ENCODE peak calls at places on chromosomes 4 and X, in four cellular contexts. O, W, T and Z are unnamed samples.

GRCh38 chr4:84778041-84778440 is 188.4 kb downstream of the WDFY3 start:
- DNase-seq in W (peak; percentile 12), T (no peak), O (no peak), Z (no peak)

GRCh38 chr4:8679032-8679431 is 86.5 kb downstream of the CPZ start:
- DNase-seq in O (no peak), T (no peak), W (no peak), Z (no peak)

GRCh38 chr4:158750379-158750778 is 18.4 kb upstream of the FNIP2 start:
- DNase-seq in T (no peak), W (peak; percentile 55), O (no peak), Z (peak; percentile 81)

GRCh38 chr4:106314960-106315359 is 1.0 kb downstream of the TBCK start:
- DNase-seq in W (no peak), O (no peak), T (no peak), Z (no peak)

GRCh38 chr4:123396294-123397275 is at the start of gene SPRY1:
- DNase-seq in O (peak; percentile 95), T (peak; percentile 80), W (peak; percentile 90), Z (peak; percentile 71)

GRCh38 chr4:14280567-14280966 is 653.0 kb upstream of the BOD1L1 start:
- DNase-seq in O (no peak), W (no peak), T (no peak), Z (no peak)

GRCh38 chr4:145083891-145084640 is 13.9 kb downstream of the ANAPC10 start:
- DNase-seq in T (no peak), O (no peak), W (peak; percentile 16), Z (no peak)

GRCh38 chr4:66178901-66179300 is 508.6 kb upstream of the EPHA5 start:
- DNase-seq in O (no peak), W (peak; percentile 0), T (no peak), Z (no peak)

GRCh38 chr4:105859233-105859632 is 36.0 kb upstream of the NPNT start:
- DNase-seq in W (peak; percentile 77), T (no peak), O (no peak), Z (peak; percentile 65)

GRCh38 chr4:164956766-164957643 is 20.5 kb downstream of the TRIM61 start:
- DNase-seq in W (peak; percentile 64), O (peak; percentile 88), T (peak; percentile 44), Z (no peak)

DNA sequence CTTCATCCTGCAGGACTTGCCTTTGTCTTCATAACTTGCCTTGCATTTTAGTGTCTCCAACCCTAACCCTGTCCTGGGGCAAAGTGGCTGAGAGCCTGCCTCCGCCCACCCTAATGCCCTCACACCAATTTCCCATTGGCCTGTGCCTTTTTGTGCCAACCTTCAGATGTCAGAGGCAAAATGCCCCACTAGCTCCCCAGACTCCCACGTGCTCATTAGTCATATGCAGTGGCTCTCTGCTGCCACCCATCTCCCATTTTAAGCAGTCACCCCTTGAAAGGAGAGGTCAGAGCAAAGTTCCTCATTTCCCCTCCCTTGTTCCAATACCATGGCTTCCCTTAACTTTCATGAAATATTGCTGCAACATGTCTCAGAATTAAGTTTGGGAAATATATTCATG is 74.8 kb upstream of the PASD1 start:
- DNase-seq in T (no peak), O (peak; percentile 51), W (no peak), Z (no peak)
- TF ChIP-seq CTCF in T (peak; percentile 20), O (peak; percentile 17), W (no peak), Z (no peak)

DNA sequence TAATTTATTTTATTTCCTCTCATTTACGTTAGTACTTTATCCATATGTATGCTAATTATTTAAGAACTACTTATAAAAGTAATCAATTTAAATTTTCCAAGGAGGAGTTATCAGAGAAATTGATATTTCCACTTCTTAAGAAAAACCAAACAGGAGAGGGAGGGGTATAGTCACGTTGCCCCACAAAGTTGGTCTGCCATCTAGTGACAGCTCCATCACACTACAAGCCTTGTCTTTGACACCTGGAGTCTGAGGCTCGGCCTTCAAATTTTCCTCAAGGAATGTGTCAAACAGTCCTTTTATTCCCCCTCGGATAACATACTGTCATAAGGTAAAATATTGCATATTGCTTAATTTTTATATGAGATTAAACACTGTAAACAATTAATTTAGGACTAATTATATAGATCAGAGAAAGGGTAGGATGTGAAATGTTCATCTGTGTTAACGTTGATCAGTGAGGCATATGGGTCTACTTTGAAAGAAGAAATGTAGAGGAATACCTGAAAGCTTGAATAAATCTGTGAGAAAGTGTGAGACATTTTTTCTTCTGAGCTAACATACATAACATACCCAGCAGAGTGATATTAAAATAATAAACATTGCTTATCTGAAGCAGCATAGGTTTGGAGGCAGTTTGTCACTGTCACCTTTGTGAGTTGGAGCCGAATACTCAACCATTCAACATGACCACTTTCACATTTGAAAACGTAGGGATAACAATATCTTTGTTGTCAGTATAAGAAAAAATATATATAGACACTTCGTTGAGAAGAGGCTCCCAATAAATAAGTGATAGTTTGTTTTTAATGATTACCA is 114.4 kb downstream of the GLRA3 start:
- DNase-seq in T (peak; percentile 53), W (peak; percentile 66), O (peak; percentile 57), Z (no peak)
- TF ChIP-seq CTCF in T (peak; percentile 72), W (peak; percentile 94), O (no peak), Z (peak; percentile 69)

GRCh38 chr4:147518846-147519767 is 38.2 kb downstream of the EDNRA start:
- DNase-seq in W (peak; percentile 85), O (peak; percentile 87), T (peak; percentile 60), Z (peak; percentile 73)
- TF ChIP-seq CTCF in W (peak; percentile 100), O (peak; percentile 82), T (peak; percentile 83), Z (peak; percentile 95)

GRCh38 chr4:129972257-129972656 is 876.3 kb downstream of the C4orf33 start:
- DNase-seq in O (no peak), T (no peak), W (no peak), Z (no peak)
- TF ChIP-seq CTCF in O (no peak), T (no peak), W (no peak), Z (no peak)

GRCh38 chr4:100095729-100096595 is 94.3 kb downstream of the DDIT4L start:
- DNase-seq in O (peak; percentile 84), T (peak; percentile 50), W (peak; percentile 86), Z (peak; percentile 75)
- TF ChIP-seq CTCF in O (peak; percentile 62), T (no peak), W (peak; percentile 93), Z (peak; percentile 82)

GRCh38 chr4:127609484-127609883 is 23.3 kb upstream of the INTU start:
- DNase-seq in W (no peak), T (no peak), O (no peak), Z (no peak)

GRCh38 chr4:127601029-127601428 is 31.7 kb upstream of the INTU start:
- DNase-seq in W (peak; percentile 42), T (no peak), O (no peak), Z (peak; percentile 17)

GRCh38 chr4:127606823-127607222 is 25.9 kb upstream of the INTU start:
- DNase-seq in T (no peak), W (peak; percentile 11), O (no peak), Z (no peak)

GRCh38 chr4:127610488-127610887 is 22.3 kb upstream of the INTU start:
- DNase-seq in O (no peak), T (no peak), W (no peak), Z (no peak)

DNA sequence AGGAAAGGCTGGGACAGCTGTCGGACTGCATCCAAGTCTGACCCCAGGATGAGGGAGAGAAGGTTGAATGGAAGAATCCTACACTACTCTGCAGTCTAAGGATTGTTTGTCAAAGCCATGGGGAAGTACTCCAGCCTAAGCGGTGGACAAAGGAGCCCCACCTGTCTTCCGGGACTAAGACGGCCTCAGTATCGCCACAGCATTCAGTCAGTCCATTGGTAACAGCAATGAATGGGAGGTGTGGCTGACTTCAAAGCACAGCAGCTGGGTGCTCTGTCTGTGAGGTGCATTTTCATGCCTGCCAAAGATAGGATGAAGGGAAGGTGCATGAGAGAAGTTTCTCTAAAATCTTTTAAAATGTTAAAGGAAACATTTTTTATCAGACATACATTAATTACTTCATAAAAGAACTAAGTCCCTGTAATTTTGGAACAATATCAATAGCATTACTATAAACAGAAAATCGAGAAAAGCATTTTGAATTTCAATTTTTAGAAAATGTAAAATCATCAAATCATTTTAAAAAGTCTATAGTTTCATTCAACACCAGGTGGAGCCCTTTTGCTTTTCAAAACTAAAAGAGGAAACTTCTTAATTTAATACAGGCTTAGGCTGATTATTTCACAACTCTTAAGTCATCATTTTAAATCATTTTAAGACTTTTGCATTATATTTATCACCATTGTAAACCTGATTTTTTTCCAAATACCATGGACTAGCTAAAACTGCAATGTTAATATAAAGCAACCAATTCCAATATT is 27.6 kb upstream of the INTU start:
- DNase-seq in O (no peak), W (peak; percentile 60), T (no peak), Z (peak; percentile 17)
- TF ChIP-seq CTCF in O (peak; percentile 40), W (peak; percentile 43), T (peak; percentile 54), Z (peak; percentile 87)

DNA sequence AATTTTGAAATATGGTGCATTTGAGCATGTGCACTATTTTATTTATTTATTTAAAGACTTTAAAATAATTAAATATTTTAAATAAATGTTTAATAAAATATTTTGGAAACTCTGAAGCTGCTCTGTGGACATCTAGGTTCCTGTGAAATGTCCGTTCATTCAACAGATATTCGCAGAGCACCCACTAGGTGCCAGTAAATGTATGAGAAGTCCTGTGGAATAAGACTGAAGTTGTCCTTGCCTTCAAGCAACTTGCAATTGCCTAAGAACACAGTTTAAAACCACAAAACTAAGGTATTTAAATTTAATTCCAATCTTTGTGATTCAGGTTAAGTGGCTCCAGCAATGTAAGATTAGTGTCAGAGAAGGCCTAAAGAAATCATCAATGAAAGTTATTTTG is 306.7 kb downstream of the GBA3 start:
- DNase-seq in W (no peak), T (no peak), O (no peak), Z (no peak)
- TF ChIP-seq CTCF in W (no peak), T (no peak), O (no peak), Z (no peak)